ENCODE peak calls at places on chromosome X, in seven cellular contexts. X, F, J, L, U, C and G are unnamed samples.

GRCh38 chrX:54758114-54759055 is 39.7 kb downstream of the ITIH6 start:
- DNase-seq in J (no peak), F (no peak), U (no peak), C (no peak), X (no peak), L (no peak), G (no peak)

GRCh38 chrX:153762636-153763173 is 1.3 kb upstream of the PLXNB3 start:
- DNase-seq in U (no peak), J (no peak), C (no peak), F (no peak), X (no peak), L (no peak), G (peak; percentile 43)

GRCh38 chrX:25072247-25072646 is 56.5 kb upstream of the ARX start:
- DNase-seq in C (no peak), F (no peak), L (no peak), J (no peak), U (no peak), X (no peak), G (no peak)

GRCh38 chrX:54721424-54721823 is 76.6 kb downstream of the ITIH6 start:
- DNase-seq in J (no peak), X (no peak), U (no peak), L (no peak), F (no peak), C (no peak), G (no peak)

GRCh38 chrX:17860811-17861495 is at the start of gene RAI2:
- DNase-seq in F (no peak), L (peak; percentile 72), J (peak; percentile 48), C (peak; percentile 66), X (no peak), U (no peak), G (peak; percentile 25)

GRCh38 chrX:106726485-106727437 is at the start of gene RNF128:
- DNase-seq in U (no peak), C (peak; percentile 43), F (peak; percentile 13), X (peak; percentile 77), L (no peak), J (peak; percentile 22), G (no peak)

GRCh38 chrX:97401154-97401553 is 517.4 kb downstream of the RPA4 start:
- DNase-seq in F (no peak), C (no peak), L (no peak), U (no peak), X (no peak), J (no peak), G (no peak)

GRCh38 chrX:19440713-19441112 is 74.6 kb downstream of the MAP3K15 start:
- DNase-seq in X (no peak), U (no peak), C (no peak), J (no peak), F (peak; percentile 50), L (no peak), G (no peak)

GRCh38 chrX:49106930-49107329 is 16.6 kb downstream of the GPKOW start:
- DNase-seq in C (no peak), X (no peak), U (peak; percentile 16), J (peak; percentile 41), F (peak; percentile 46), L (no peak), G (peak; percentile 40)

GRCh38 chrX:40772290-40772689 is 36.9 kb upstream of the MED14 start:
- DNase-seq in X (no peak), U (no peak), J (no peak), C (no peak), F (peak; percentile 27), L (no peak), G (no peak)

GRCh38 chrX:65679071-65679540 is 11.7 kb downstream of the MSN start:
- DNase-seq in U (no peak), X (no peak), C (no peak), L (no peak), J (no peak), F (no peak), G (no peak)

GRCh38 chrX:7943600-7944245 is 16.5 kb upstream of the PNPLA4 start:
- DNase-seq in L (no peak), X (peak; percentile 38), U (no peak), J (no peak), F (peak; percentile 2), C (no peak), G (no peak)

GRCh38 chrX:132467029-132467428 is 21.8 kb downstream of the MBNL3 start:
- DNase-seq in X (no peak), J (no peak), F (peak; percentile 25), U (no peak), C (no peak), L (no peak), G (no peak)

GRCh38 chrX:118755633-118756032 is 28.2 kb downstream of the IL13RA1 start:
- DNase-seq in L (no peak), C (no peak), U (no peak), X (no peak), F (no peak), J (no peak), G (no peak)

GRCh38 chrX:41863343-41864203 is 59.8 kb downstream of the CASK start:
- DNase-seq in F (no peak), U (no peak), C (no peak), J (no peak), L (no peak), X (no peak), G (no peak)

GRCh38 chrX:124256981-124257380 is 75.5 kb upstream of the TEX13D start:
- DNase-seq in L (no peak), X (no peak), U (no peak), F (no peak), J (no peak), C (no peak), G (no peak)

GRCh38 chrX:46918434-46918833 is 6.2 kb downstream of the JADE3 start:
- DNase-seq in L (no peak), X (no peak), U (no peak), J (no peak), F (no peak), C (no peak), G (no peak)

GRCh38 chrX:119755981-119756533 is 2.3 kb upstream of the SOWAHD start:
- DNase-seq in C (no peak), U (peak; percentile 29), X (no peak), F (peak; percentile 59), L (no peak), J (no peak), G (no peak)

GRCh38 chrX:18984381-18985185 is 669 bp upstream of the PHKA2 start:
- DNase-seq in C (peak; percentile 87), L (peak; percentile 89), U (no peak), X (peak; percentile 85), J (peak; percentile 85), F (peak; percentile 70), G (peak; percentile 81)

GRCh38 chrX:136185409-136186022 is 38.2 kb downstream of the FHL1 start:
- DNase-seq in F (peak; percentile 63), C (no peak), U (no peak), J (no peak), L (no peak), X (no peak), G (no peak)

GRCh38 chrX:77925764-77926163 is 15.3 kb downstream of the ATP7A start:
- DNase-seq in U (no peak), X (no peak), L (no peak), F (no peak), C (no peak), J (no peak), G (no peak)

GRCh38 chrX:142040906-142041305 is 137.2 kb downstream of the MAGEC1 start:
- DNase-seq in C (no peak), F (no peak), X (no peak), L (no peak), U (no peak), J (no peak), G (no peak)

GRCh38 chrX:67720344-67720743 is 176.5 kb downstream of the AR start:
- DNase-seq in F (no peak), J (no peak), X (no peak), L (no peak), U (no peak), C (no peak), G (no peak)

DNA sequence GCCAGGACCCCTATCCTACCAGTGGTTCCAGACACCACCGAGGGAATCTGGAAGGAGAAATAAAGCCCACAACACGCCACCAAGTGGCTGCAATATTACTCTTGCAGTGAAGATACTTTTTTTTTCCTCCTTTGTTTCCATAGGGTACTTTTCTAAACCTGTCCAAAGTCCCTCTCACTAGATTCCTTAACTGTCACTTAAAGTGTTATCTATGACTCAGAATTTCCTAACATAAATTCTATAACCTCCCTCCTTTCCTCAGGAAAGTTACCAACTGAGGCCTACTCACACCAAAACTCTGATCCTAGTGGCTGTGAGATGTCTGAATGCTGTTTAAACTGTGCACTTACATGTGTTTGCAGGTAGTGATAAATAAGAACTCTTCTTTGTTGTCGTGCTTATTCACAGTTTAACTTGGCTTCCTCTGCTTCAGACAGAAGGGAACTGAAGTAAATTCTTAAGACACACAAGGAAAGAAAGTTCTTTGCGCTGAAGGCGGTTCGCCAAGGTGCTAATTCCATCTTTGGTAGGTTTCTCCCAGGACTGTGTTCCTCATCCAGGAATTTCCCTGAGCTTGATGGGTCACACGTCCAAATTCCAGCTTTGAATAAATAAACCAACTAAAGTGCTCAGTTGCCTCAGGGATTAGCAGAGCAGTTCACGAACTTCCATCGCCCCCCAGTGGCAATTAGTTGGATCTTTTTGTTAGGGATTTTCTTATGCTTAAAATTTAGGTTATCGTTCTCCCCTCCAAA is 10.7 kb upstream of the HCCS start:
- DNase-seq in C (no peak), J (no peak), X (peak; percentile 54), L (peak; percentile 74), F (peak; percentile 73), U (peak; percentile 52), G (peak; percentile 25)
- TF ChIP-seq CTCF in C (no peak), J (peak; percentile 50), X (peak; percentile 43), L (peak; percentile 18), F (peak; percentile 47), U (peak; percentile 50), G (peak; percentile 26)

DNA sequence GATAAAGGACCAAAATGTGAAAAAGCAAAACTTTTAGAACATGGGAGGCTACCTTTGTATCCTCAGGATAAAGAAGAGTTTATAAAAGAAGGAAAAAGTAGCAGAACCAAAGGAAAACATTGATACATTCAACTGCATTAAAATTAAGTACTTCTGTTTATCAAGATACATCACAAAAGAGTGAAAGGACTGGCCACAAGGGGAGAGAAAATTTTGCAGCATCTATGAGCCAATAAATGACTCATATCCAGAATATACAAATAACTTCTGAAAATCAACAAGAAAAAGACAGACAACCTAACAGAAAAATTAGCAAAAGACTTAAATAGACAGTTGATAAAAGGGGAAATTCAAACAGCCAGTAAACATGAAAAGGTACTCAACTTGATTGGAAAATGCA is 177.1 kb downstream of the RBMX2 start:
- DNase-seq in X (no peak), C (no peak), L (no peak), F (peak; percentile 0), J (no peak), U (no peak), G (no peak)
- H3K27ac ChIP-seq in X (no peak overlapping the region), C (no peak overlapping the region), L (no peak overlapping the region), F (no peak overlapping the region), J (no peak overlapping the region), U (no peak overlapping the region), G (no peak overlapping the region)

GRCh38 chrX:75623535-75623934 is 100.7 kb upstream of the ZDHHC15 start:
- DNase-seq in C (no peak), U (no peak), F (no peak), J (no peak), L (no peak), X (no peak), G (no peak)
- TF ChIP-seq CTCF in C (no peak), U (no peak), F (no peak), J (peak; percentile 39), L (no peak), X (no peak), G (no peak)

DNA sequence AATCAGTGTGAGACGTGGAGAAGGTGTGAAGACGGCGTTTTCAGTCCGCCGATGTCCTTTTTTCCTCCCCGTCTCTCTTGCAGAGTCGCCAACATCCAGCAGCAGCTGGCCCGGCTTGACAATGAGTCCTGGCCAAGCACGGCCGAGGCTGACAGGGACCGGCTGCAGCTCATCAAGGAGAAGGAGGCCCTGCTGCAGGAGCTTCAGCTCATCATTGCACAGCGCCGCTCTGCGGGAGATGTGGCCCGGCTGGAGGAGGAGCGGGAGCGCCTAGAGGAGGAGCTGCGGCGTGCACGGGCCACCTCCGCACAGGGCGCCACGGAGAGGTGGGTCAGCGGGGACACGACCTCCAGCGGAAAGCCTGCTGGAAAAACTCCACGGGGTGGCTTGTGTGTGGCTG is 47.1 kb upstream of the CLCN4 start:
- DNase-seq in J (peak; percentile 77), F (peak; percentile 68), C (peak; percentile 85), U (no peak), L (peak; percentile 90), X (peak; percentile 44), G (no peak)
- H3K27ac ChIP-seq in J (no peak overlapping the region), F (no peak overlapping the region), C (no peak overlapping the region), U (no peak overlapping the region), L (peak overlapping the region; percentile 76), X (no peak overlapping the region), G (no peak overlapping the region)